ENCODE peak calls at places on chromosomes 16 and 17, in eight cellular contexts. One of them, this sample, is unnamed.

GRCh38 chr17:34584805-34585416 is 5.5 kb downstream of the TMEM132E start:
- DNase-seq in GM20000: peak; percentile 35
- DNase-seq in T-cell: no peak
- DNase-seq in fibroblast of pulmonary artery: peak; percentile 29
- DNase-seq in BJ: no peak
- DNase-seq in B cell: no peak
- DNase-seq in stimulated activated CD4-positive, alpha-beta T cell treated with anti-CD3 and anti-CD28 coated beads, Interleukin-2, amount 100 ng/mL, for 48 hours: no peak
- DNase-seq in NCI-H146: no peak
- DNase-seq in this sample: no peak

GRCh38 chr17:67610061-67610460 is 107.7 kb upstream of the NOL11 start:
- DNase-seq in GM20000: no peak
- DNase-seq in T-cell: no peak
- DNase-seq in fibroblast of pulmonary artery: no peak
- DNase-seq in BJ: no peak
- DNase-seq in B cell: no peak
- DNase-seq in stimulated activated CD4-positive, alpha-beta T cell treated with anti-CD3 and anti-CD28 coated beads, Interleukin-2, amount 100 ng/mL, for 48 hours: no peak
- DNase-seq in NCI-H146: no peak
- DNase-seq in this sample: no peak

GRCh38 chr17:47072881-47073280 is 93.8 kb upstream of the RPRML start:
- DNase-seq in GM20000: no peak
- DNase-seq in T-cell: no peak
- DNase-seq in fibroblast of pulmonary artery: no peak
- DNase-seq in BJ: peak; percentile 47
- DNase-seq in B cell: no peak
- DNase-seq in stimulated activated CD4-positive, alpha-beta T cell treated with anti-CD3 and anti-CD28 coated beads, Interleukin-2, amount 100 ng/mL, for 48 hours: no peak
- DNase-seq in NCI-H146: peak; percentile 54
- DNase-seq in this sample: no peak

GRCh38 chr16:49695782-49696413 is 160.0 kb downstream of the ZNF423 start:
- DNase-seq in GM20000: no peak
- DNase-seq in T-cell: no peak
- DNase-seq in fibroblast of pulmonary artery: no peak
- DNase-seq in BJ: no peak
- DNase-seq in B cell: no peak
- DNase-seq in stimulated activated CD4-positive, alpha-beta T cell treated with anti-CD3 and anti-CD28 coated beads, Interleukin-2, amount 100 ng/mL, for 48 hours: no peak
- DNase-seq in NCI-H146: no peak
- DNase-seq in this sample: no peak

GRCh38 chr17:42536372-42537155 is 523 bp downstream of the NAGLU start:
- DNase-seq in GM20000: peak; percentile 96
- DNase-seq in T-cell: peak; percentile 63
- DNase-seq in fibroblast of pulmonary artery: peak; percentile 87
- DNase-seq in BJ: no peak
- DNase-seq in B cell: peak; percentile 92
- DNase-seq in stimulated activated CD4-positive, alpha-beta T cell treated with anti-CD3 and anti-CD28 coated beads, Interleukin-2, amount 100 ng/mL, for 48 hours: peak; percentile 70
- DNase-seq in NCI-H146: peak; percentile 92
- DNase-seq in this sample: peak; percentile 69

GRCh38 chr17:48840441-48840840 is 9.6 kb downstream of the CALCOCO2 start:
- DNase-seq in GM20000: no peak
- DNase-seq in T-cell: no peak
- DNase-seq in fibroblast of pulmonary artery: peak; percentile 29
- DNase-seq in BJ: no peak
- DNase-seq in B cell: no peak
- DNase-seq in stimulated activated CD4-positive, alpha-beta T cell treated with anti-CD3 and anti-CD28 coated beads, Interleukin-2, amount 100 ng/mL, for 48 hours: no peak
- DNase-seq in NCI-H146: no peak
- DNase-seq in this sample: no peak

GRCh38 chr17:57927048-57927723 is 28.0 kb downstream of the CUEDC1 start:
- DNase-seq in GM20000: no peak
- DNase-seq in T-cell: no peak
- DNase-seq in fibroblast of pulmonary artery: peak; percentile 65
- DNase-seq in BJ: peak; percentile 53
- DNase-seq in B cell: no peak
- DNase-seq in stimulated activated CD4-positive, alpha-beta T cell treated with anti-CD3 and anti-CD28 coated beads, Interleukin-2, amount 100 ng/mL, for 48 hours: no peak
- DNase-seq in NCI-H146: peak; percentile 95
- DNase-seq in this sample: no peak

GRCh38 chr17:11144358-11145233 is 96.4 kb upstream of the SHISA6 start:
- DNase-seq in GM20000: no peak
- DNase-seq in T-cell: no peak
- DNase-seq in fibroblast of pulmonary artery: peak; percentile 44
- DNase-seq in BJ: no peak
- DNase-seq in B cell: no peak
- DNase-seq in stimulated activated CD4-positive, alpha-beta T cell treated with anti-CD3 and anti-CD28 coated beads, Interleukin-2, amount 100 ng/mL, for 48 hours: no peak
- DNase-seq in NCI-H146: no peak
- DNase-seq in this sample: peak; percentile 29

GRCh38 chr17:79626156-79626890 is 15.5 kb upstream of the RBFOX3 start:
- DNase-seq in GM20000: no peak
- DNase-seq in T-cell: no peak
- DNase-seq in fibroblast of pulmonary artery: no peak
- DNase-seq in BJ: no peak
- DNase-seq in B cell: peak; percentile 20
- DNase-seq in stimulated activated CD4-positive, alpha-beta T cell treated with anti-CD3 and anti-CD28 coated beads, Interleukin-2, amount 100 ng/mL, for 48 hours: no peak
- DNase-seq in NCI-H146: no peak
- DNase-seq in this sample: no peak

GRCh38 chr16:27374794-27375499 is 27.0 kb upstream of the IL21R start:
- DNase-seq in GM20000: peak; percentile 76
- DNase-seq in T-cell: peak; percentile 53
- DNase-seq in fibroblast of pulmonary artery: peak; percentile 83
- DNase-seq in BJ: no peak
- DNase-seq in B cell: peak; percentile 52
- DNase-seq in stimulated activated CD4-positive, alpha-beta T cell treated with anti-CD3 and anti-CD28 coated beads, Interleukin-2, amount 100 ng/mL, for 48 hours: peak; percentile 48
- DNase-seq in NCI-H146: peak; percentile 69
- DNase-seq in this sample: peak; percentile 64

GRCh38 chr17:35651467-35651866 is 64.3 kb downstream of the AP2B1 start:
- DNase-seq in GM20000: no peak
- DNase-seq in T-cell: no peak
- DNase-seq in fibroblast of pulmonary artery: no peak
- DNase-seq in BJ: no peak
- DNase-seq in B cell: no peak
- DNase-seq in stimulated activated CD4-positive, alpha-beta T cell treated with anti-CD3 and anti-CD28 coated beads, Interleukin-2, amount 100 ng/mL, for 48 hours: no peak
- DNase-seq in NCI-H146: no peak
- DNase-seq in this sample: no peak

GRCh38 chr16:88613911-88614817 is 24.2 kb upstream of the IL17C start:
- DNase-seq in GM20000: no peak
- DNase-seq in T-cell: no peak
- DNase-seq in fibroblast of pulmonary artery: no peak
- DNase-seq in BJ: no peak
- DNase-seq in B cell: no peak
- DNase-seq in stimulated activated CD4-positive, alpha-beta T cell treated with anti-CD3 and anti-CD28 coated beads, Interleukin-2, amount 100 ng/mL, for 48 hours: no peak
- DNase-seq in NCI-H146: no peak
- DNase-seq in this sample: no peak

GRCh38 chr16:70470141-70470926 is 15.9 kb downstream of the FCSK start:
- DNase-seq in GM20000: no peak
- DNase-seq in T-cell: no peak
- DNase-seq in fibroblast of pulmonary artery: no peak
- DNase-seq in BJ: no peak
- DNase-seq in B cell: no peak
- DNase-seq in stimulated activated CD4-positive, alpha-beta T cell treated with anti-CD3 and anti-CD28 coated beads, Interleukin-2, amount 100 ng/mL, for 48 hours: no peak
- DNase-seq in NCI-H146: no peak
- DNase-seq in this sample: no peak

GRCh38 chr16:89534147-89534788 is 26.1 kb downstream of the SPG7 start:
- DNase-seq in GM20000: peak; percentile 61
- DNase-seq in T-cell: peak; percentile 27
- DNase-seq in fibroblast of pulmonary artery: peak; percentile 61
- DNase-seq in BJ: no peak
- DNase-seq in B cell: peak; percentile 84
- DNase-seq in stimulated activated CD4-positive, alpha-beta T cell treated with anti-CD3 and anti-CD28 coated beads, Interleukin-2, amount 100 ng/mL, for 48 hours: no peak
- DNase-seq in NCI-H146: no peak
- DNase-seq in this sample: no peak

GRCh38 chr16:87233928-87234327 is 83.3 kb downstream of the C16orf95 start:
- DNase-seq in GM20000: no peak
- DNase-seq in T-cell: no peak
- DNase-seq in fibroblast of pulmonary artery: peak; percentile 57
- DNase-seq in BJ: no peak
- DNase-seq in B cell: no peak
- DNase-seq in stimulated activated CD4-positive, alpha-beta T cell treated with anti-CD3 and anti-CD28 coated beads, Interleukin-2, amount 100 ng/mL, for 48 hours: no peak
- DNase-seq in NCI-H146: no peak
- DNase-seq in this sample: no peak

GRCh38 chr16:61323456-61323855 is 712.8 kb downstream of the CDH8 start:
- DNase-seq in GM20000: no peak
- DNase-seq in T-cell: no peak
- DNase-seq in fibroblast of pulmonary artery: peak; percentile 11
- DNase-seq in BJ: no peak
- DNase-seq in B cell: no peak
- DNase-seq in stimulated activated CD4-positive, alpha-beta T cell treated with anti-CD3 and anti-CD28 coated beads, Interleukin-2, amount 100 ng/mL, for 48 hours: no peak
- DNase-seq in NCI-H146: peak; percentile 60
- DNase-seq in this sample: no peak

GRCh38 chr16:29028457-29029167 is 43.8 kb downstream of the LAT start:
- DNase-seq in GM20000: no peak
- DNase-seq in T-cell: no peak
- DNase-seq in fibroblast of pulmonary artery: no peak
- DNase-seq in BJ: no peak
- DNase-seq in B cell: no peak
- DNase-seq in stimulated activated CD4-positive, alpha-beta T cell treated with anti-CD3 and anti-CD28 coated beads, Interleukin-2, amount 100 ng/mL, for 48 hours: no peak
- DNase-seq in NCI-H146: no peak
- DNase-seq in this sample: no peak

GRCh38 chr17:74216505-74216904 is 3.1 kb downstream of the TTYH2 start:
- DNase-seq in GM20000: no peak
- DNase-seq in T-cell: no peak
- DNase-seq in fibroblast of pulmonary artery: no peak
- DNase-seq in BJ: no peak
- DNase-seq in B cell: no peak
- DNase-seq in stimulated activated CD4-positive, alpha-beta T cell treated with anti-CD3 and anti-CD28 coated beads, Interleukin-2, amount 100 ng/mL, for 48 hours: no peak
- DNase-seq in NCI-H146: no peak
- DNase-seq in this sample: no peak

GRCh38 chr16:14576069-14576468 is 54.0 kb downstream of the PARN start:
- DNase-seq in GM20000: no peak
- DNase-seq in T-cell: no peak
- DNase-seq in fibroblast of pulmonary artery: no peak
- DNase-seq in BJ: no peak
- DNase-seq in B cell: no peak
- DNase-seq in stimulated activated CD4-positive, alpha-beta T cell treated with anti-CD3 and anti-CD28 coated beads, Interleukin-2, amount 100 ng/mL, for 48 hours: no peak
- DNase-seq in NCI-H146: no peak
- DNase-seq in this sample: no peak

GRCh38 chr16:73125860-73126259 is 77.9 kb upstream of the ZFHX3 start:
- DNase-seq in GM20000: no peak
- DNase-seq in T-cell: no peak
- DNase-seq in fibroblast of pulmonary artery: peak; percentile 91
- DNase-seq in BJ: peak; percentile 31
- DNase-seq in B cell: no peak
- DNase-seq in stimulated activated CD4-positive, alpha-beta T cell treated with anti-CD3 and anti-CD28 coated beads, Interleukin-2, amount 100 ng/mL, for 48 hours: no peak
- DNase-seq in NCI-H146: no peak
- DNase-seq in this sample: no peak

GRCh38 chr16:10668322-10669045 is 26.2 kb downstream of the TEKT5 start:
- DNase-seq in GM20000: peak; percentile 56
- DNase-seq in T-cell: no peak
- DNase-seq in fibroblast of pulmonary artery: peak; percentile 23
- DNase-seq in BJ: no peak
- DNase-seq in B cell: no peak
- DNase-seq in stimulated activated CD4-positive, alpha-beta T cell treated with anti-CD3 and anti-CD28 coated beads, Interleukin-2, amount 100 ng/mL, for 48 hours: peak; percentile 1
- DNase-seq in NCI-H146: no peak
- DNase-seq in this sample: no peak

GRCh38 chr16:7492122-7492521 is 159.5 kb downstream of the RBFOX1 start:
- DNase-seq in GM20000: no peak
- DNase-seq in T-cell: no peak
- DNase-seq in fibroblast of pulmonary artery: no peak
- DNase-seq in BJ: no peak
- DNase-seq in B cell: no peak
- DNase-seq in stimulated activated CD4-positive, alpha-beta T cell treated with anti-CD3 and anti-CD28 coated beads, Interleukin-2, amount 100 ng/mL, for 48 hours: no peak
- DNase-seq in NCI-H146: no peak
- DNase-seq in this sample: no peak

GRCh38 chr17:1490643-1491405 is 1.7 kb downstream of the MYO1C start:
- DNase-seq in GM20000: peak; percentile 94
- DNase-seq in T-cell: peak; percentile 61
- DNase-seq in fibroblast of pulmonary artery: no peak
- DNase-seq in BJ: no peak
- DNase-seq in B cell: peak; percentile 94
- DNase-seq in stimulated activated CD4-positive, alpha-beta T cell treated with anti-CD3 and anti-CD28 coated beads, Interleukin-2, amount 100 ng/mL, for 48 hours: peak; percentile 67
- DNase-seq in NCI-H146: peak; percentile 62
- DNase-seq in this sample: no peak

GRCh38 chr16:67164599-67165061 is at the start of gene HSF4:
- DNase-seq in GM20000: peak; percentile 65
- DNase-seq in T-cell: no peak
- DNase-seq in fibroblast of pulmonary artery: no peak
- DNase-seq in BJ: no peak
- DNase-seq in B cell: peak; percentile 68
- DNase-seq in stimulated activated CD4-positive, alpha-beta T cell treated with anti-CD3 and anti-CD28 coated beads, Interleukin-2, amount 100 ng/mL, for 48 hours: peak; percentile 32
- DNase-seq in NCI-H146: peak; percentile 52
- DNase-seq in this sample: no peak

GRCh38 chr16:86378831-86379504 is 131.4 kb upstream of the FOXF1 start:
- DNase-seq in GM20000: no peak
- DNase-seq in T-cell: no peak
- DNase-seq in fibroblast of pulmonary artery: no peak
- DNase-seq in BJ: no peak
- DNase-seq in B cell: no peak
- DNase-seq in stimulated activated CD4-positive, alpha-beta T cell treated with anti-CD3 and anti-CD28 coated beads, Interleukin-2, amount 100 ng/mL, for 48 hours: no peak
- DNase-seq in NCI-H146: no peak
- DNase-seq in this sample: no peak

GRCh38 chr17:83125515-83126274 is 46.3 kb downstream of the METRNL start:
- DNase-seq in GM20000: no peak
- DNase-seq in T-cell: peak; percentile 44
- DNase-seq in fibroblast of pulmonary artery: no peak
- DNase-seq in BJ: no peak
- DNase-seq in B cell: no peak
- DNase-seq in stimulated activated CD4-positive, alpha-beta T cell treated with anti-CD3 and anti-CD28 coated beads, Interleukin-2, amount 100 ng/mL, for 48 hours: no peak
- DNase-seq in NCI-H146: no peak
- DNase-seq in this sample: no peak

GRCh38 chr17:76262732-76263344 is 2.3 kb upstream of the UBALD2 start:
- DNase-seq in GM20000: peak; percentile 73
- DNase-seq in T-cell: no peak
- DNase-seq in fibroblast of pulmonary artery: no peak
- DNase-seq in BJ: no peak
- DNase-seq in B cell: peak; percentile 76
- DNase-seq in stimulated activated CD4-positive, alpha-beta T cell treated with anti-CD3 and anti-CD28 coated beads, Interleukin-2, amount 100 ng/mL, for 48 hours: no peak
- DNase-seq in NCI-H146: peak; percentile 23
- DNase-seq in this sample: no peak

GRCh38 chr16:54693864-54694263 is 236.8 kb upstream of the IRX5 start:
- DNase-seq in GM20000: no peak
- DNase-seq in T-cell: no peak
- DNase-seq in fibroblast of pulmonary artery: no peak
- DNase-seq in BJ: no peak
- DNase-seq in B cell: no peak
- DNase-seq in stimulated activated CD4-positive, alpha-beta T cell treated with anti-CD3 and anti-CD28 coated beads, Interleukin-2, amount 100 ng/mL, for 48 hours: no peak
- DNase-seq in NCI-H146: no peak
- DNase-seq in this sample: no peak

GRCh38 chr16:88545781-88546180 is 24.4 kb upstream of the ZC3H18 start:
- DNase-seq in GM20000: no peak
- DNase-seq in T-cell: no peak
- DNase-seq in fibroblast of pulmonary artery: no peak
- DNase-seq in BJ: no peak
- DNase-seq in B cell: no peak
- DNase-seq in stimulated activated CD4-positive, alpha-beta T cell treated with anti-CD3 and anti-CD28 coated beads, Interleukin-2, amount 100 ng/mL, for 48 hours: no peak
- DNase-seq in NCI-H146: no peak
- DNase-seq in this sample: no peak

GRCh38 chr17:79658811-79659207 is 48.0 kb upstream of the RBFOX3 start:
- DNase-seq in GM20000: peak; percentile 12
- DNase-seq in T-cell: no peak
- DNase-seq in fibroblast of pulmonary artery: peak; percentile 24
- DNase-seq in BJ: no peak
- DNase-seq in B cell: no peak
- DNase-seq in stimulated activated CD4-positive, alpha-beta T cell treated with anti-CD3 and anti-CD28 coated beads, Interleukin-2, amount 100 ng/mL, for 48 hours: no peak
- DNase-seq in NCI-H146: no peak
- DNase-seq in this sample: no peak

GRCh38 chr17:6789146-6789545 is 13.1 kb downstream of the FBXO39 start:
- DNase-seq in GM20000: no peak
- DNase-seq in T-cell: no peak
- DNase-seq in fibroblast of pulmonary artery: no peak
- DNase-seq in BJ: no peak
- DNase-seq in B cell: no peak
- DNase-seq in stimulated activated CD4-positive, alpha-beta T cell treated with anti-CD3 and anti-CD28 coated beads, Interleukin-2, amount 100 ng/mL, for 48 hours: no peak
- DNase-seq in NCI-H146: no peak
- DNase-seq in this sample: no peak

GRCh38 chr17:32575865-32576264 is 89.1 kb downstream of the CDK5R1 start:
- DNase-seq in GM20000: no peak
- DNase-seq in T-cell: no peak
- DNase-seq in fibroblast of pulmonary artery: no peak
- DNase-seq in BJ: no peak
- DNase-seq in B cell: no peak
- DNase-seq in stimulated activated CD4-positive, alpha-beta T cell treated with anti-CD3 and anti-CD28 coated beads, Interleukin-2, amount 100 ng/mL, for 48 hours: no peak
- DNase-seq in NCI-H146: no peak
- DNase-seq in this sample: no peak